ENCODE peak calls at places on chromosomes 2 and 18, in six cellular contexts. U, M, O, H, R and Y are unnamed samples.

GRCh38 chr18:25284278-25284677 is 67.7 kb downstream of the ZNF521 start:
- DNase-seq in U (no peak), M (no peak), O (no peak), H (no peak), R (no peak), Y (no peak)

GRCh38 chr18:45517181-45517741 is 98.0 kb upstream of the SLC14A2 start:
- DNase-seq in U (no peak), M (no peak), O (no peak), H (peak; percentile 36), R (no peak), Y (no peak)

GRCh38 chr18:10490401-10491289 is 35.2 kb upstream of the NAPG start:
- DNase-seq in U (no peak), M (peak; percentile 73), O (no peak), H (no peak), R (peak; percentile 14), Y (no peak)

GRCh38 chr2:167181674-167182073 is 293.4 kb downstream of the XIRP2 start:
- DNase-seq in U (no peak), M (no peak), O (peak; percentile 28), H (no peak), R (peak; percentile 31), Y (no peak)

GRCh38 chr2:239035361-239035814 is 187.5 kb downstream of the TWIST2 start:
- DNase-seq in U (no peak), M (peak; percentile 90), O (no peak), H (peak; percentile 94), R (peak; percentile 51), Y (no peak)

GRCh38 chr2:41998789-41999470 is 48.9 kb upstream of the PKDCC start:
- DNase-seq in U (no peak), M (no peak), O (no peak), H (no peak), R (no peak), Y (no peak)

GRCh38 chr2:10253596-10254372 is 48.9 kb upstream of the HPCAL1 start:
- DNase-seq in U (no peak), M (no peak), O (no peak), H (no peak), R (no peak), Y (no peak)

GRCh38 chr2:40415391-40415790 is 36.5 kb downstream of the SLC8A1 start:
- DNase-seq in U (no peak), M (no peak), O (no peak), H (no peak), R (no peak), Y (no peak)

GRCh38 chr2:47737191-47737975 is 45.6 kb upstream of the MSH6 start:
- DNase-seq in U (no peak), M (no peak), O (peak; percentile 44), H (no peak), R (no peak), Y (no peak)

GRCh38 chr2:168336786-168337388 is 89.5 kb upstream of the STK39 start:
- DNase-seq in U (peak; percentile 39), M (peak; percentile 63), O (no peak), H (no peak), R (peak; percentile 41), Y (no peak)

GRCh38 chr2:95670167-95670566 is 78.4 kb downstream of the TRIM43 start:
- DNase-seq in U (no peak), M (no peak), O (peak; percentile 20), H (peak; percentile 31), R (peak; percentile 61), Y (no peak)

GRCh38 chr2:60819155-60819862 is 62.1 kb upstream of the REL start:
- DNase-seq in U (no peak), M (peak; percentile 87), O (no peak), H (no peak), R (no peak), Y (no peak)

GRCh38 chr2:66962625-66963207 is 434.4 kb upstream of the ETAA1 start:
- DNase-seq in U (no peak), M (no peak), O (no peak), H (no peak), R (no peak), Y (no peak)

GRCh38 chr18:79524181-79525078 is 128.7 kb downstream of the NFATC1 start:
- DNase-seq in U (no peak), M (peak; percentile 89), O (no peak), H (no peak), R (no peak), Y (no peak)

GRCh38 chr2:98016908-98017700 is 21.4 kb upstream of the TMEM131 start:
- DNase-seq in U (no peak), M (no peak), O (no peak), H (no peak), R (peak; percentile 17), Y (no peak)

GRCh38 chr18:36633961-36634412 is 194.8 kb downstream of the TPGS2 start:
- DNase-seq in U (no peak), M (no peak), O (no peak), H (no peak), R (peak; percentile 20), Y (no peak)

GRCh38 chr2:1051075-1051474 is 100.4 kb downstream of the SNTG2 start:
- DNase-seq in U (no peak), M (no peak), O (peak; percentile 37), H (no peak), R (peak; percentile 40), Y (no peak)

GRCh38 chr2:219533930-219534661 is 9.5 kb downstream of the CHPF start:
- DNase-seq in U (no peak), M (no peak), O (no peak), H (no peak), R (no peak), Y (no peak)

GRCh38 chr2:173448938-173449471 is 94.3 kb downstream of the CDCA7 start:
- DNase-seq in U (peak; percentile 75), M (peak; percentile 74), O (peak; percentile 91), H (peak; percentile 69), R (peak; percentile 91), Y (no peak)

GRCh38 chr2:61178603-61179545 is 16.9 kb downstream of the C2orf74 start:
- DNase-seq in U (no peak), M (peak; percentile 59), O (peak; percentile 63), H (no peak), R (peak; percentile 19), Y (no peak)

GRCh38 chr2:146997488-146997887 is 847.3 kb upstream of the ACVR2A start:
- DNase-seq in U (no peak), M (no peak), O (no peak), H (no peak), R (no peak), Y (no peak)

GRCh38 chr2:237217995-237218621 is 132.4 kb downstream of the COPS8 start:
- DNase-seq in U (no peak), M (no peak), O (no peak), H (no peak), R (no peak), Y (no peak)

GRCh38 chr2:70516596-70516995 is 37.0 kb downstream of the TGFA start:
- DNase-seq in U (no peak), M (no peak), O (no peak), H (peak; percentile 16), R (peak; percentile 59), Y (peak; percentile 20)

GRCh38 chr2:64322433-64322832 is 131.5 kb upstream of the LGALSL start:
- DNase-seq in U (no peak), M (no peak), O (no peak), H (no peak), R (no peak), Y (no peak)

GRCh38 chr2:23533014-23533730 is 148.2 kb downstream of the KLHL29 start:
- DNase-seq in U (no peak), M (peak; percentile 61), O (no peak), H (no peak), R (no peak), Y (no peak)

GRCh38 chr2:188307850-188308283 is 16.2 kb downstream of the GULP1 start:
- DNase-seq in U (no peak), M (no peak), O (no peak), H (no peak), R (peak; percentile 54), Y (no peak)

GRCh38 chr2:201366166-201366565 is 9.0 kb upstream of the FLACC1 start:
- DNase-seq in U (no peak), M (no peak), O (peak; percentile 10), H (no peak), R (no peak), Y (no peak)

GRCh38 chr18:32389868-32390267 is 80.8 kb downstream of the GAREM1 start:
- DNase-seq in U (peak; percentile 68), M (no peak), O (no peak), H (no peak), R (no peak), Y (no peak)

GRCh38 chr2:75560022-75560767 is 544 bp downstream of the EVA1A start:
- DNase-seq in U (no peak), M (no peak), O (peak; percentile 51), H (no peak), R (peak; percentile 46), Y (no peak)

GRCh38 chr2:11019614-11020013 is 107.9 kb downstream of the KCNF1 start:
- DNase-seq in U (no peak), M (no peak), O (no peak), H (no peak), R (no peak), Y (no peak)

GRCh38 chr2:126623000-126623399 is 33.0 kb upstream of the GYPC start:
- DNase-seq in U (no peak), M (no peak), O (no peak), H (no peak), R (no peak), Y (no peak)

GRCh38 chr2:61959381-61960293 is 54.2 kb downstream of the COMMD1 start:
- DNase-seq in U (no peak), M (no peak), O (no peak), H (no peak), R (no peak), Y (no peak)

GRCh38 chr18:34866310-34866709 is 156.2 kb downstream of the DTNA start:
- DNase-seq in U (no peak), M (no peak), O (no peak), H (no peak), R (no peak), Y (no peak)

GRCh38 chr18:58176915-58177717 is 133.1 kb downstream of the NEDD4L start:
- DNase-seq in U (no peak), M (peak; percentile 21), O (peak; percentile 95), H (peak; percentile 71), R (peak; percentile 91), Y (no peak)

GRCh38 chr2:203018181-203018580 is 3.5 kb downstream of the NBEAL1 start:
- DNase-seq in U (no peak), M (no peak), O (no peak), H (no peak), R (peak; percentile 27), Y (no peak)